ENCODE peak calls at places on chromosomes 5 and 9, in eight cellular contexts. K is T-helper 1 cell; G is epithelial cell of esophagus; X is HuH-7.5; D is psoas muscle; T is heart right ventricle; M is activated naive CD4-positive, alpha-beta T cell treated with anti-CD3 and anti-CD28 coated beads for 36 hours; P is stimulated activated CD4-positive, alpha-beta T cell treated with anti-CD3 and anti-CD28 coated beads, Interleukin-2, amount 100 ng/mL, for 48 hours. E is an unnamed sample.

GRCh38 chr5:134851307-134851923 is 5.6 kb downstream of the C5orf24 start:
- DNase-seq in D (no peak), P (no peak), X (peak; percentile 11), G (peak; percentile 41), M (no peak), K (peak; percentile 15), T (no peak), E (no peak)

GRCh38 chr9:5630038-5630507 is 1.2 kb downstream of the RIC1 start:
- DNase-seq in G (peak; percentile 45), X (no peak), P (no peak), T (no peak), D (no peak), K (peak; percentile 31), M (no peak), E (no peak)

GRCh38 chr9:136721339-136722092 is 9.1 kb downstream of the DIPK1B start:
- DNase-seq in D (no peak), M (no peak), K (no peak), X (peak; percentile 54), T (no peak), P (no peak), G (peak; percentile 95), E (peak; percentile 81)

GRCh38 chr5:153831976-153832375 is 206.7 kb downstream of the FAM114A2 start:
- DNase-seq in P (no peak), D (no peak), G (peak; percentile 30), K (no peak), X (no peak), T (peak; percentile 4), M (no peak), E (no peak)

GRCh38 chr9:38131729-38132128 is 62.7 kb upstream of the SHB start:
- DNase-seq in K (no peak), P (no peak), T (no peak), G (no peak), X (no peak), D (no peak), M (no peak), E (no peak)

GRCh38 chr5:96957125-96958041 is 21.5 kb downstream of the LNPEP start:
- DNase-seq in G (no peak), T (no peak), M (peak; percentile 73), X (no peak), D (no peak), P (no peak), K (peak; percentile 56), E (no peak)

GRCh38 chr5:33994845-33995244 is 10.4 kb upstream of the SLC45A2 start:
- DNase-seq in K (peak; percentile 62), M (peak; percentile 22), D (no peak), G (peak; percentile 54), P (no peak), T (no peak), X (no peak), E (no peak)

GRCh38 chr5:41871866-41872265 is 1.6 kb upstream of the OXCT1 start:
- DNase-seq in X (no peak), M (no peak), P (no peak), G (peak; percentile 53), D (no peak), K (no peak), T (peak; percentile 60), E (no peak)

GRCh38 chr5:172561151-172561550 is 79.9 kb upstream of the NEURL1B start:
- DNase-seq in M (no peak), G (peak; percentile 96), P (no peak), T (no peak), X (no peak), D (no peak), K (no peak), E (no peak)

GRCh38 chr5:169788168-169788567 is 151.1 kb downstream of the DOCK2 start:
- DNase-seq in P (no peak), K (no peak), M (no peak), X (no peak), D (no peak), G (peak; percentile 63), T (no peak), E (no peak)

GRCh38 chr9:113594484-113595299 is 131.2 kb downstream of the RGS3 start:
- DNase-seq in T (no peak), M (no peak), G (no peak), P (no peak), D (peak; percentile 57), K (no peak), X (no peak), E (peak; percentile 77)

GRCh38 chr5:58447231-58447630 is 12.7 kb downstream of the PLK2 start:
- DNase-seq in D (no peak), X (no peak), T (no peak), G (no peak), K (no peak), M (no peak), P (no peak), E (no peak)

GRCh38 chr9:126149661-126150060 is 177.0 kb upstream of the MVB12B start:
- DNase-seq in D (no peak), T (no peak), G (no peak), X (no peak), M (no peak), P (no peak), K (no peak), E (no peak)

E was measured in right cardiac atrium.